ENCODE peak calls at places on chromosomes 13 and 19, in seven cellular contexts. P, I, W, F, A, C and D are unnamed samples.

GRCh38 chr19:7783991-7784421 is 21.0 kb downstream of the CLEC4M start:
- DNase-seq in P (peak), I (no peak), W (no peak), F (peak), A (no peak), C (no peak), D (peak)

GRCh38 chr19:47564081-47564480 is 8.9 kb downstream of the ZNF541 start:
- DNase-seq in P (no peak), I (no peak), W (no peak), F (no peak), A (no peak), C (no peak), D (no peak)

GRCh38 chr13:99980201-99981114 is 1.1 kb upstream of the ZIC2 start:
- DNase-seq in P (peak), I (no peak), W (peak), F (no peak), A (no peak), C (peak), D (peak)

GRCh38 chr19:50514346-50515167 is 844 bp upstream of the ASPDH start:
- DNase-seq in P (no peak), I (no peak), W (no peak), F (no peak), A (no peak), C (peak), D (no peak)

GRCh38 chr19:29539668-29540067 is 13.9 kb downstream of the VSTM2B start:
- DNase-seq in P (no peak), I (no peak), W (no peak), F (no peak), A (no peak), C (peak), D (no peak)

GRCh38 chr13:99892189-99892588 is 79.4 kb downstream of the ZIC5 start:
- DNase-seq in P (no peak), I (no peak), W (no peak), F (no peak), A (no peak), C (no peak), D (no peak)

GRCh38 chr13:21338651-21339278 is 120.3 kb downstream of the ZDHHC20 start:
- DNase-seq in P (no peak), I (no peak), W (no peak), F (no peak), A (no peak), C (no peak), D (no peak)

GRCh38 chr19:15393963-15394362 is 14.4 kb upstream of the AKAP8 start:
- DNase-seq in P (no peak), I (no peak), W (no peak), F (no peak), A (no peak), C (no peak), D (no peak)

GRCh38 chr13:44703371-44703770 is 127.2 kb upstream of the TSC22D1 start:
- DNase-seq in P (no peak), I (no peak), W (no peak), F (no peak), A (no peak), C (no peak), D (no peak)

GRCh38 chr19:7973883-7974282 is 30.4 kb upstream of the TIMM44 start:
- DNase-seq in P (no peak), I (no peak), W (no peak), F (no peak), A (peak), C (peak), D (no peak)

GRCh38 chr13:46716821-46717220 is 80.1 kb downstream of the ESD start:
- DNase-seq in P (no peak), I (no peak), W (no peak), F (no peak), A (no peak), C (no peak), D (no peak)

GRCh38 chr19:12840091-12841079 is 2.1 kb downstream of the MAST1 start:
- DNase-seq in P (peak), I (no peak), W (peak), F (no peak), A (no peak), C (no peak), D (no peak)

GRCh38 chr19:43739836-43740235 is 14.9 kb downstream of the SMG9 start:
- DNase-seq in P (no peak), I (no peak), W (no peak), F (no peak), A (no peak), C (no peak), D (no peak)

GRCh38 chr19:41311072-41311471 is 1.1 kb downstream of the CCDC97 start:
- DNase-seq in P (no peak), I (no peak), W (no peak), F (no peak), A (no peak), C (no peak), D (no peak)

GRCh38 chr19:51394045-51394836 is 3.9 kb upstream of the C19orf84 start:
- DNase-seq in P (peak), I (peak), W (peak), F (peak), A (peak), C (peak), D (peak)

GRCh38 chr13:107866007-107866665 is 349.2 kb downstream of the LIG4 start:
- DNase-seq in P (peak), I (no peak), W (peak), F (no peak), A (no peak), C (no peak), D (no peak)

GRCh38 chr13:99178636-99179035 is 22.0 kb upstream of the UBAC2 start:
- DNase-seq in P (peak), I (no peak), W (no peak), F (no peak), A (no peak), C (peak), D (no peak)

GRCh38 chr13:97826421-97826965 is 127.0 kb upstream of the IPO5 start:
- DNase-seq in P (no peak), I (no peak), W (no peak), F (no peak), A (no peak), C (no peak), D (no peak)

GRCh38 chr19:30516586-30516985 is 144.4 kb downstream of the ZNF536 start:
- DNase-seq in P (no peak), I (no peak), W (no peak), F (no peak), A (no peak), C (no peak), D (no peak)

GRCh38 chr19:54548806-54549205 is 24.8 kb upstream of the LILRA2 start:
- DNase-seq in P (no peak), I (no peak), W (no peak), F (no peak), A (no peak), C (no peak), D (no peak)

GRCh38 chr13:45921337-45921736 is 69.8 kb upstream of the SIAH3 start:
- DNase-seq in P (no peak), I (no peak), W (no peak), F (no peak), A (no peak), C (no peak), D (no peak)

GRCh38 chr13:113112893-113113845 is 7.6 kb downstream of the F7 start:
- DNase-seq in P (no peak), I (no peak), W (peak), F (no peak), A (no peak), C (no peak), D (peak)

GRCh38 chr19:7808108-7808507 is 21.9 kb upstream of the EVI5L start:
- DNase-seq in P (no peak), I (no peak), W (no peak), F (no peak), A (no peak), C (no peak), D (no peak)

GRCh38 chr19:35861640-35862160 is 5.0 kb downstream of the KIRREL2 start:
- DNase-seq in P (no peak), I (no peak), W (no peak), F (no peak), A (no peak), C (no peak), D (no peak)

GRCh38 chr19:13079542-13079986 is 23.1 kb downstream of the LYL1 start:
- DNase-seq in P (peak), I (no peak), W (peak), F (no peak), A (no peak), C (no peak), D (no peak)

GRCh38 chr19:17648097-17648660 is 40.0 kb downstream of the UNC13A start:
- DNase-seq in P (no peak), I (no peak), W (no peak), F (no peak), A (no peak), C (no peak), D (no peak)

GRCh38 chr13:35057858-35058257 is 115.8 kb downstream of the NBEA start:
- DNase-seq in P (no peak), I (no peak), W (no peak), F (no peak), A (no peak), C (no peak), D (no peak)

GRCh38 chr19:48102870-48103751 is 7.5 kb downstream of the PLA2G4C start:
- DNase-seq in P (peak), I (no peak), W (no peak), F (no peak), A (no peak), C (no peak), D (no peak)

GRCh38 chr13:33125821-33126570 is 109.8 kb downstream of the KL start:
- DNase-seq in P (peak), I (no peak), W (peak), F (peak), A (peak), C (peak), D (peak)

GRCh38 chr19:9941236-9941635 is 4.9 kb upstream of the OLFM2 start:
- DNase-seq in P (peak), I (no peak), W (no peak), F (no peak), A (no peak), C (no peak), D (no peak)

GRCh38 chr13:43874512-43875092 is 4.9 kb downstream of the CCDC122 start:
- DNase-seq in P (peak), I (no peak), W (no peak), F (no peak), A (no peak), C (no peak), D (no peak)

DNA sequence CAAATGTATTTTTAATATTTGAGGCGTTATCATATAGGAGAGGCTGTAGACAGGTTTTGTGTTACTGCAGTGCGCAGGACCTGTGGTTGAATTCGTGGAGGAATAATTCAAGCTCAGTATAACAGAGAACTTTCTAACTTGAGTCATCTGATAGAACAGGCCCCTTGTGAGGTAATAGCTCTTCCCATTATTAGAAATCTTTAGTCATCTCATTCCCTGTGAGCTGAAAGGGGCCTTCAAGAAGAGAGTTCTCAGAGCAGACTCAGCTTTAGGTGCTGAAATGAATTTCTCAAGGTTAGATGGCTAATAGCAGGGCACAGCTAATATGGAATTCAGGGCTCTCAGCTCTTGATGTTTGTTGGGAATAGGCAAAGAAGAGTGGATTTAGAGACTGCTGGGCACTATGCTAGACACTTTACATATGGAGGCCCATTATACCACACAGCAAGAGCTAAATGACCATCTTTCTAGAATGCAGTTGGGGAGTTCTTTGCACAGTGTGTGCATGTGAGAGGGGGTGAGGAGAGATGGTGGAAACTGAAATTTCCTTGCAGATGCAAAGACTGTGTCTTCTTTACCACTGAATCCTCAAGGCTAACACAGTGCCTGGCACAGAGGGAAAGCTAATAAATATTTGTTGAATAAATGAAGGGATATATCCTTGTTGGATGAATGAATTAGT is 89.5 kb downstream of the DGKH start:
- DNase-seq in P (peak), I (no peak), W (no peak), F (no peak), A (no peak), C (no peak), D (no peak)
- H3K4me3 ChIP-seq in P (no peak), I (no peak), W (no peak), F (no peak), A (no peak), C (no peak), D (no peak)

DNA sequence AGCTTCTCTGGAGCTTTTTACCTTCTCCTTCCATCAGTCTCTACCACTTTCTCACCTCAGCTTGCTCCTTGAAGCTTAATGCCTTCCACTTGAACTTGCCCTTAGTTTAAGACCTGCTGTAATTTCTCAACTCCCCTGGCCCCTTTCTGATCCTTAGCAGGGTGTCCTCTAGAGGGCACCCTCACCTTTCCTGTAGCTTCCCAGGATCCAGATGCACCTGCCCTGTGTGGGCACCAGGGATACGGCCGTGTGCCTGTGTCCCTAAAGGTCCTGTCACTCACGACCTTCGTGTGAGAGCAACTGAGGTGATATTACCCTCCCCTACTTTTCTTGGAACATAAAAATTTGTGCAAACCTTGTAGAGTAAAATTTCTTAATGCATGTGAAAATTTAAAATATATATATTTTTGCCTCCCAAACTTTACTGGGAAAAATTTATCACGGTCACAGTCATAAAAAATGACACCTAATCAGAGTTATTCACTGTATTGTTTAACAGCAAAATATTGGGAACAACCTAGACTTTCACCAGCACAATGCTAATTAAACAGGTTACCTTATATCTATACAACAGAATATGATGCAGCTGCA is 46.4 kb downstream of the PSG3 start:
- DNase-seq in P (peak), I (no peak), W (no peak), F (peak), A (no peak), C (no peak), D (no peak)
- TF ChIP-seq CTCF in P (peak), I (no peak), W (no peak), F (peak), A (peak), C (peak), D (no peak)

GRCh38 chr13:102726430-102726829 is 31.6 kb upstream of the METTL21C start:
- DNase-seq in P (no peak), I (no peak), W (no peak), F (no peak), A (no peak), C (no peak), D (no peak)
- H3K4me3 ChIP-seq in P (no peak), I (no peak), W (no peak), F (no peak), A (no peak), C (no peak), D (no peak)

GRCh38 chr13:64154514-64154913 is 2738.9 kb upstream of the PCDH20 start:
- DNase-seq in P (peak), I (no peak), W (no peak), F (no peak), A (no peak), C (no peak), D (no peak)
- TF ChIP-seq CTCF in P (peak), I (no peak), W (no peak), F (peak), A (peak), C (peak), D (no peak)

GRCh38 chr19:1872807-1873523 is 9.6 kb upstream of the KLF16 start:
- DNase-seq in P (no peak), I (no peak), W (peak), F (no peak), A (no peak), C (no peak), D (no peak)
- H3K4me3 ChIP-seq in P (no peak), I (peak), W (peak), F (peak), A (peak), C (peak), D (peak)

GRCh38 chr19:38634757-38635482 is 12.5 kb upstream of the ACTN4 start:
- DNase-seq in P (peak), I (no peak), W (peak), F (peak), A (peak), C (peak), D (peak)
- TF ChIP-seq CTCF in P (peak), I (peak), W (peak), F (peak), A (peak), C (peak), D (peak)

GRCh38 chr13:39297023-39297422 is 258.8 kb downstream of the NHLRC3 start:
- DNase-seq in P (no peak), I (no peak), W (no peak), F (no peak), A (no peak), C (no peak), D (peak)
- H3K4me3 ChIP-seq in P (no peak), I (no peak), W (no peak), F (no peak), A (no peak), C (no peak), D (no peak)

GRCh38 chr13:65435590-65435989 is 1794.5 kb downstream of the PCDH9 start:
- DNase-seq in P (no peak), I (no peak), W (no peak), F (no peak), A (no peak), C (peak), D (no peak)
- TF ChIP-seq CTCF in P (no peak), I (no peak), W (no peak), F (no peak), A (no peak), C (no peak), D (no peak)